ENCODE peak calls at places on chromosome 18, in six cellular contexts. A is GM23338, I is NB4, G is fibroblast of mammary gland, U is GM06990, J is body of pancreas. X is an unnamed sample.

GRCh38 chr18:35096677-35097011 is 55.4 kb downstream of the MAPRE2 start:
- DNase-seq in A (no peak), I (no peak), G (no peak), U (no peak), J (no peak), X (no peak)

GRCh38 chr18:46761054-46761769 is 4.4 kb upstream of the ST8SIA5 start:
- DNase-seq in A (no peak), I (no peak), G (no peak), U (no peak), J (no peak), X (no peak)

GRCh38 chr18:77223653-77224052 is 26.0 kb upstream of the GALR1 start:
- DNase-seq in A (no peak), I (peak), G (peak), U (no peak), J (no peak), X (no peak)

GRCh38 chr18:26686532-26686931 is 138.2 kb upstream of the KCTD1 start:
- DNase-seq in A (no peak), I (no peak), G (no peak), U (no peak), J (no peak), X (no peak)

GRCh38 chr18:30093376-30093775 is 949.2 kb downstream of the DSC3 start:
- DNase-seq in A (no peak), I (no peak), G (no peak), U (no peak), J (no peak), X (no peak)

GRCh38 chr18:2223859-2224258 is 347.4 kb downstream of the METTL4 start:
- DNase-seq in A (peak), I (peak), G (peak), U (no peak), J (peak), X (no peak)

GRCh38 chr18:49878567-49878966 is 65.2 kb upstream of the ACAA2 start:
- DNase-seq in A (no peak), I (no peak), G (peak), U (no peak), J (no peak), X (no peak)

GRCh38 chr18:11665587-11665986 is 23.5 kb upstream of the GNAL start:
- DNase-seq in A (no peak), I (no peak), G (no peak), U (no peak), J (no peak), X (no peak)

GRCh38 chr18:65990174-65990690 is 239.4 kb downstream of the CDH7 start:
- DNase-seq in A (no peak), I (no peak), G (no peak), U (no peak), J (no peak), X (no peak)

GRCh38 chr18:11322716-11323115 is 173.3 kb upstream of the PIEZO2 start:
- DNase-seq in A (peak), I (no peak), G (no peak), U (no peak), J (no peak), X (no peak)

GRCh38 chr18:59386909-59387515 is 27.9 kb upstream of the LMAN1 start:
- DNase-seq in A (peak), I (no peak), G (no peak), U (no peak), J (no peak), X (no peak)

GRCh38 chr18:71784777-71785176 is 759.4 kb downstream of the CBLN2 start:
- DNase-seq in A (peak), I (peak), G (peak), U (no peak), J (no peak), X (no peak)

GRCh38 chr18:77020561-77020960 is 112.0 kb downstream of the MBP start:
- DNase-seq in A (no peak), I (no peak), G (no peak), U (no peak), J (no peak), X (no peak)

GRCh38 chr18:61931654-61932379 is 39.0 kb upstream of the RNF152 start:
- DNase-seq in A (no peak), I (no peak), G (no peak), U (no peak), J (no peak), X (no peak)

GRCh38 chr18:5584751-5585417 is 41.1 kb upstream of the EPB41L3 start:
- DNase-seq in A (no peak), I (no peak), G (peak), U (no peak), J (no peak), X (no peak)

GRCh38 chr18:42072407-42072806 is 117.4 kb downstream of the PIK3C3 start:
- DNase-seq in A (peak), I (no peak), G (no peak), U (no peak), J (no peak), X (no peak)
- TF ChIP-seq CTCF in A (peak), I (no peak), G (peak), U (peak), J (no peak), X (no peak)

GRCh38 chr18:63422862-63423304 is 607 bp upstream of the VPS4B start:
- DNase-seq in A (no peak), I (no peak), G (no peak), U (no peak), J (no peak), X (no peak)
- TF ChIP-seq CTCF in A (no peak), I (no peak), G (no peak), U (no peak), J (no peak), X (no peak)

DNA sequence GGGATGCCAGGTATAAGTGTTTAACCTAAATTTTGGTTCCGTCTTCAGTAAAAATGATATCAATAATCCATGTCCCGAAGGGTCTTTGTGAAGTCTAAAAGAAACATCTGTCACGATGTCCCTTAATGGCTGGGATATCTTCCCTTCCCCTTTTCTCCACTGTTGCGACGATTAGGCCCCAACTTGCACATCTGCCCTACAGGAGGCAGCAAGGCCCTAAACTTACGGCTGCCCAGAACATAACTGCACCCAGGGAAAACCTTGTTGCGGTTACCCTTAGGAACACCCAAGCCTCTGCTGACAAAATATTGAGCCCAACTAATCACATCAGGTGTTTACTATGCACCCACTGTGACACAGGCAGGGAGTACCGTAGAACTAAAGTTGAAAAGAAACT is 1.2 kb upstream of the SMAD2 start:
- DNase-seq in A (peak), I (peak), G (peak), U (no peak), J (peak), X (no peak)
- TF ChIP-seq CTCF in A (peak), I (peak), G (no peak), U (peak), J (no peak), X (no peak)

GRCh38 chr18:24220318-24220688 is 81.4 kb downstream of the CABYR start:
- DNase-seq in A (no peak), I (no peak), G (no peak), U (no peak), J (no peak), X (no peak)
- TF ChIP-seq CTCF in A (no peak), I (no peak), G (no peak), U (no peak), J (no peak), X (no peak)

GRCh38 chr18:911025-911424 is 6.4 kb downstream of the ADCYAP1 start:
- DNase-seq in A (no peak), I (no peak), G (no peak), U (no peak), J (no peak), X (no peak)

GRCh38 chr18:919078-919477 is 14.4 kb downstream of the ADCYAP1 start:
- DNase-seq in A (no peak), I (no peak), G (no peak), U (no peak), J (no peak), X (no peak)

GRCh38 chr18:916562-916961 is 11.9 kb downstream of the ADCYAP1 start:
- DNase-seq in A (no peak), I (no peak), G (no peak), U (no peak), J (no peak), X (no peak)
- TF ChIP-seq CTCF in A (no peak), I (no peak), G (no peak), U (no peak), J (no peak), X (no peak)

X was measured in natural killer cell.